ENCODE peak calls at places on chromosomes 13 and 19, in four cellular contexts. W is ascending aorta, J is right atrium auricular region, K is left lung. Y is an unnamed sample.

GRCh38 chr13:43127103-43127817 is 103.9 kb downstream of the DNAJC15 start:
- DNase-seq in W (no peak), J (no peak), K (no peak), Y (no peak)

GRCh38 chr13:92671821-92672220 is 554.8 kb upstream of the GPC6 start:
- DNase-seq in W (no peak), J (no peak), K (no peak), Y (no peak)

GRCh38 chr19:5130371-5131030 is 161.6 kb downstream of the KDM4B start:
- DNase-seq in W (no peak), J (no peak), K (no peak), Y (no peak)

GRCh38 chr19:7911509-7912143 is 3.0 kb upstream of the TGFBR3L start:
- DNase-seq in W (no peak), J (no peak), K (no peak), Y (no peak)

GRCh38 chr19:46721269-46722003 is 4.5 kb upstream of the PRKD2 start:
- DNase-seq in W (no peak), J (no peak), K (no peak), Y (no peak)

GRCh38 chr19:10871711-10872550 is 578 bp downstream of the CARM1 start:
- DNase-seq in W (no peak), J (no peak), K (peak; percentile 55), Y (no peak)

GRCh38 chr13:40341086-40341471 is 325.4 kb downstream of the FOXO1 start:
- DNase-seq in W (no peak), J (no peak), K (no peak), Y (no peak)

GRCh38 chr19:33390908-33391630 is 17.6 kb downstream of the CEBPG start:
- DNase-seq in W (no peak), J (no peak), K (no peak), Y (no peak)

GRCh38 chr19:48506138-48506733 is 5.4 kb downstream of the LMTK3 start:
- DNase-seq in W (no peak), J (no peak), K (no peak), Y (no peak)

GRCh38 chr19:10602330-10603083 is 15.4 kb upstream of the AP1M2 start:
- DNase-seq in W (peak; percentile 31), J (peak; percentile 83), K (peak; percentile 85), Y (peak; percentile 83)

GRCh38 chr13:85140192-85140591 is 659.0 kb downstream of the SLITRK6 start:
- DNase-seq in W (no peak), J (no peak), K (no peak), Y (no peak)

GRCh38 chr19:35882074-35882832 is 13.9 kb downstream of the APLP1 start:
- DNase-seq in W (no peak), J (no peak), K (no peak), Y (peak; percentile 60)

GRCh38 chr19:48481846-48482639 is 12.9 kb downstream of the CYTH2 start:
- DNase-seq in W (no peak), J (no peak), K (no peak), Y (no peak)

GRCh38 chr13:97802213-97802612 is 151.3 kb upstream of the IPO5 start:
- DNase-seq in W (no peak), J (no peak), K (no peak), Y (no peak)

GRCh38 chr13:34748078-34748477 is 194.0 kb upstream of the NBEA start:
- DNase-seq in W (no peak), J (peak; percentile 77), K (peak; percentile 44), Y (no peak)

GRCh38 chr19:804419-805160 is 7.3 kb downstream of the PTBP1 start:
- DNase-seq in W (no peak), J (no peak), K (no peak), Y (no peak)
- H3K27ac ChIP-seq in W (no peak overlapping the region), J (no peak overlapping the region), K (no peak overlapping the region), Y (no peak overlapping the region)

GRCh38 chr13:95258619-95259194 is 42.5 kb downstream of the ABCC4 start:
- DNase-seq in W (no peak), J (no peak), K (no peak), Y (no peak)
- H3K27me3 ChIP-seq in W (no peaks in the 10 kb centered on the region), J (no peaks in the 10 kb centered on the region), K (no peaks in the 10 kb centered on the region), Y (no peaks in the 10 kb centered on the region)

GRCh38 chr13:113731192-113732175 is 27.5 kb upstream of the TMEM255B start:
- DNase-seq in W (no peak), J (no peak), K (no peak), Y (no peak)

GRCh38 chr13:113730831-113731191 is 28.2 kb upstream of the TMEM255B start:
- DNase-seq in W (no peak), J (no peak), K (no peak), Y (no peak)

GRCh38 chr13:113730145-113730750 is 28.8 kb upstream of the TMEM255B start:
- DNase-seq in W (no peak), J (no peak), K (no peak), Y (no peak)

GRCh38 chr13:113728571-113729054 is 30.4 kb upstream of the TMEM255B start:
- DNase-seq in W (no peak), J (no peak), K (no peak), Y (no peak)

GRCh38 chr13:113729329-113730019 is 29.6 kb upstream of the TMEM255B start:
- DNase-seq in W (no peak), J (no peak), K (no peak), Y (no peak)
- H3K27ac ChIP-seq in W (no peak overlapping the region), J (peak overlapping the region; percentile 28), K (no peak overlapping the region), Y (no peak overlapping the region)

DNA sequence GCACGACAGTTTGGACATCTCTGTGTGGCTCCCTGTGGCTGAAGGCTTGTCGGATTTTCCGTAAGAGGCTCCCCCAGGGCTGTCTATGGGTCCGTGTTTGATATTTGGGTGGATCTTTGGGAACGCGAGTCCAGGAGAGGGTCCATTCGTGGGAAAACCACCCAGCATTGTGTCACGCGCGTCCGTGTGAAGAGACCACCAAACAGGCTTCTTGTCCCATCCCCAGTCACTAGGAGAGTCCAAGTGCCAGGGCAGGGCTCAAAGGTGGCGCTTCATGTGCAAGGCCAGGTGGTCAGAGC is 2.4 kb downstream of the KLF1 start:
- DNase-seq in W (no peak), J (no peak), K (no peak), Y (no peak)
- H3K27me3 ChIP-seq in W (peaks cover 13% of the 10 kb centered on the region), J (peaks cover 15% of the 10 kb centered on the region), K (no peaks in the 10 kb centered on the region), Y (peaks cover 21% of the 10 kb centered on the region)

DNA sequence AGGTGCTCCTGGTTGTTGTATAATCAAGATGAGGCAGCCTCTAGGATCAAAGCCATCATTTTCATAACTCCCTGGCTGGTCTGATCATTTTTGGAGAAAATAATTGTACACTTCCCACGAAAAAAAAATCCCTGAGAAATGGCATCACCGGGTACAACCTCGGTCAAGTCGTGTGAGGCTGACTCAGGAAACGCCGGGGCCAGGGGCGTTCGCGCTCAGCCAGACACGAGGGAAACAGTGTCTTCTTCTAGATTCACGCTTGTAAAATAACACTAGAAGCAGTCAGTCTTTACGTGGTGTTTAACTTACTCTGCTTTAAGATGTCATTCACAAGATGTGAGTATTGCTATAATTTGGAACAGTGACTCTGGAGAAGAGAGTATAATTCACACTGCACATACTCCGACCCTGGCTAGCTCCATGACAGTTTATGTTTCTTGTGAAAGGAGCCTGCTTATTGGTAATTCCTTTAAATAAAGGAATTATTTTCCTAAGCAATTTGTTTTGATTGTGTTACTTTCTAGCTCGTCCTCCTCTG is 109.0 kb upstream of the SOX1 start:
- DNase-seq in W (no peak), J (no peak), K (no peak), Y (no peak)
- H3K27ac ChIP-seq in W (no peak overlapping the region), J (no peak overlapping the region), K (no peak overlapping the region), Y (no peak overlapping the region)

GRCh38 chr19:3080281-3080680 is 13.9 kb upstream of the GNA11 start:
- DNase-seq in W (no peak), J (no peak), K (no peak), Y (peak; percentile 78)
- H3K27me3 ChIP-seq in W (no peaks in the 10 kb centered on the region), J (no peaks in the 10 kb centered on the region), K (no peaks in the 10 kb centered on the region), Y (no peaks in the 10 kb centered on the region)

GRCh38 chr13:32255744-32256120 is 59.4 kb downstream of the ZAR1L start:
- DNase-seq in W (no peak), J (no peak), K (no peak), Y (no peak)

GRCh38 chr13:32254416-32254815 is 60.7 kb downstream of the ZAR1L start:
- DNase-seq in W (no peak), J (no peak), K (no peak), Y (no peak)

GRCh38 chr13:32254916-32255743 is 60.0 kb downstream of the ZAR1L start:
- DNase-seq in W (no peak), J (no peak), K (no peak), Y (no peak)

GRCh38 chr13:32253911-32254399 is 61.2 kb downstream of the ZAR1L start:
- DNase-seq in W (no peak), J (no peak), K (no peak), Y (no peak)

GRCh38 chr13:32252812-32253440 is 62.2 kb downstream of the ZAR1L start:
- DNase-seq in W (no peak), J (no peak), K (no peak), Y (no peak)
- H3K27ac ChIP-seq in W (peak overlapping the region; percentile 79), J (peak overlapping the region; percentile 79), K (peak overlapping the region; percentile 77), Y (no peak overlapping the region)

Y was measured in SJSA1.